ENCODE peak calls at places on chromosomes 3 and 15, in ten cellular contexts. One of them, this sample, is unnamed.

GRCh38 chr3:52895416-52895815 is 1.9 kb downstream of the STIMATE start:
- DNase-seq in A549: no peak
- DNase-seq in WTC11: no peak
- DNase-seq in activated T-cell treated with anti-CD3 and anti-CD28 coated beads for 48 hours: no peak
- DNase-seq in NCI-H524: no peak
- DNase-seq in stromal cell of bone marrow: no peak
- DNase-seq in NCI-H1436: no peak
- DNase-seq in RPMI7951: no peak
- DNase-seq in stimulated activated CD4-positive, alpha-beta T cell treated with anti-CD3 and anti-CD28 coated beads, Interleukin-1b, Interleukin-23, amount 100 ng/mL, for 1 hour: no peak
- DNase-seq in RPMI8226: no peak
- DNase-seq in this sample: no peak

GRCh38 chr15:98331676-98332075 is 316.7 kb upstream of the IGF1R start:
- DNase-seq in A549: no peak
- DNase-seq in WTC11: no peak
- DNase-seq in activated T-cell treated with anti-CD3 and anti-CD28 coated beads for 48 hours: no peak
- DNase-seq in NCI-H524: no peak
- DNase-seq in stromal cell of bone marrow: no peak
- DNase-seq in NCI-H1436: no peak
- DNase-seq in RPMI7951: no peak
- DNase-seq in stimulated activated CD4-positive, alpha-beta T cell treated with anti-CD3 and anti-CD28 coated beads, Interleukin-1b, Interleukin-23, amount 100 ng/mL, for 1 hour: no peak
- DNase-seq in RPMI8226: no peak
- DNase-seq in this sample: no peak

GRCh38 chr3:53671192-53672021 is 174.8 kb downstream of the CHDH start:
- DNase-seq in A549: no peak
- DNase-seq in WTC11: no peak
- DNase-seq in activated T-cell treated with anti-CD3 and anti-CD28 coated beads for 48 hours: no peak
- DNase-seq in NCI-H524: peak
- DNase-seq in stromal cell of bone marrow: no peak
- DNase-seq in NCI-H1436: no peak
- DNase-seq in RPMI7951: no peak
- DNase-seq in stimulated activated CD4-positive, alpha-beta T cell treated with anti-CD3 and anti-CD28 coated beads, Interleukin-1b, Interleukin-23, amount 100 ng/mL, for 1 hour: no peak
- DNase-seq in RPMI8226: peak
- DNase-seq in this sample: no peak

GRCh38 chr15:45386974-45387373 is 8.6 kb upstream of the GATM start:
- DNase-seq in A549: no peak
- DNase-seq in WTC11: no peak
- DNase-seq in activated T-cell treated with anti-CD3 and anti-CD28 coated beads for 48 hours: no peak
- DNase-seq in NCI-H524: no peak
- DNase-seq in stromal cell of bone marrow: no peak
- DNase-seq in NCI-H1436: no peak
- DNase-seq in RPMI7951: no peak
- DNase-seq in stimulated activated CD4-positive, alpha-beta T cell treated with anti-CD3 and anti-CD28 coated beads, Interleukin-1b, Interleukin-23, amount 100 ng/mL, for 1 hour: no peak
- DNase-seq in RPMI8226: no peak
- DNase-seq in this sample: no peak

GRCh38 chr3:25515131-25515530 is 87.1 kb downstream of the RARB start:
- DNase-seq in A549: no peak
- DNase-seq in WTC11: no peak
- DNase-seq in activated T-cell treated with anti-CD3 and anti-CD28 coated beads for 48 hours: no peak
- DNase-seq in NCI-H524: no peak
- DNase-seq in stromal cell of bone marrow: no peak
- DNase-seq in NCI-H1436: no peak
- DNase-seq in RPMI7951: no peak
- DNase-seq in stimulated activated CD4-positive, alpha-beta T cell treated with anti-CD3 and anti-CD28 coated beads, Interleukin-1b, Interleukin-23, amount 100 ng/mL, for 1 hour: no peak
- DNase-seq in RPMI8226: no peak
- DNase-seq in this sample: no peak

GRCh38 chr3:134279466-134279865 is 28.8 kb upstream of the RYK start:
- DNase-seq in A549: no peak
- DNase-seq in WTC11: no peak
- DNase-seq in activated T-cell treated with anti-CD3 and anti-CD28 coated beads for 48 hours: no peak
- DNase-seq in NCI-H524: no peak
- DNase-seq in stromal cell of bone marrow: no peak
- DNase-seq in NCI-H1436: no peak
- DNase-seq in RPMI7951: no peak
- DNase-seq in stimulated activated CD4-positive, alpha-beta T cell treated with anti-CD3 and anti-CD28 coated beads, Interleukin-1b, Interleukin-23, amount 100 ng/mL, for 1 hour: no peak
- DNase-seq in RPMI8226: no peak
- DNase-seq in this sample: no peak

GRCh38 chr15:40854161-40854560 is 10.3 kb downstream of the SPINT1 start:
- DNase-seq in A549: no peak
- DNase-seq in WTC11: no peak
- DNase-seq in activated T-cell treated with anti-CD3 and anti-CD28 coated beads for 48 hours: no peak
- DNase-seq in NCI-H524: no peak
- DNase-seq in stromal cell of bone marrow: no peak
- DNase-seq in NCI-H1436: no peak
- DNase-seq in RPMI7951: no peak
- DNase-seq in stimulated activated CD4-positive, alpha-beta T cell treated with anti-CD3 and anti-CD28 coated beads, Interleukin-1b, Interleukin-23, amount 100 ng/mL, for 1 hour: no peak
- DNase-seq in RPMI8226: no peak
- DNase-seq in this sample: no peak

GRCh38 chr3:27570421-27571106 is 86.4 kb upstream of the SLC4A7 start:
- DNase-seq in A549: no peak
- DNase-seq in WTC11: no peak
- DNase-seq in activated T-cell treated with anti-CD3 and anti-CD28 coated beads for 48 hours: no peak
- DNase-seq in NCI-H524: no peak
- DNase-seq in stromal cell of bone marrow: no peak
- DNase-seq in NCI-H1436: no peak
- DNase-seq in RPMI7951: peak
- DNase-seq in stimulated activated CD4-positive, alpha-beta T cell treated with anti-CD3 and anti-CD28 coated beads, Interleukin-1b, Interleukin-23, amount 100 ng/mL, for 1 hour: no peak
- DNase-seq in RPMI8226: no peak
- DNase-seq in this sample: no peak

GRCh38 chr15:73951591-73951990 is 25.3 kb downstream of the LOXL1 start:
- DNase-seq in A549: no peak
- DNase-seq in WTC11: no peak
- DNase-seq in activated T-cell treated with anti-CD3 and anti-CD28 coated beads for 48 hours: no peak
- DNase-seq in NCI-H524: peak
- DNase-seq in stromal cell of bone marrow: no peak
- DNase-seq in NCI-H1436: no peak
- DNase-seq in RPMI7951: peak
- DNase-seq in stimulated activated CD4-positive, alpha-beta T cell treated with anti-CD3 and anti-CD28 coated beads, Interleukin-1b, Interleukin-23, amount 100 ng/mL, for 1 hour: no peak
- DNase-seq in RPMI8226: no peak
- DNase-seq in this sample: no peak

GRCh38 chr3:4985330-4986174 is 6.3 kb downstream of the BHLHE40 start:
- DNase-seq in A549: peak
- DNase-seq in WTC11: no peak
- DNase-seq in activated T-cell treated with anti-CD3 and anti-CD28 coated beads for 48 hours: no peak
- DNase-seq in NCI-H524: no peak
- DNase-seq in stromal cell of bone marrow: no peak
- DNase-seq in NCI-H1436: no peak
- DNase-seq in RPMI7951: peak
- DNase-seq in stimulated activated CD4-positive, alpha-beta T cell treated with anti-CD3 and anti-CD28 coated beads, Interleukin-1b, Interleukin-23, amount 100 ng/mL, for 1 hour: no peak
- DNase-seq in RPMI8226: no peak
- DNase-seq in this sample: peak

GRCh38 chr3:120855665-120856437 is 52.2 kb upstream of the STXBP5L start:
- DNase-seq in A549: peak
- DNase-seq in WTC11: no peak
- DNase-seq in activated T-cell treated with anti-CD3 and anti-CD28 coated beads for 48 hours: no peak
- DNase-seq in NCI-H524: peak
- DNase-seq in stromal cell of bone marrow: peak
- DNase-seq in NCI-H1436: no peak
- DNase-seq in RPMI7951: peak
- DNase-seq in stimulated activated CD4-positive, alpha-beta T cell treated with anti-CD3 and anti-CD28 coated beads, Interleukin-1b, Interleukin-23, amount 100 ng/mL, for 1 hour: no peak
- DNase-seq in RPMI8226: no peak
- DNase-seq in this sample: peak

GRCh38 chr3:111151438-111151837 is 79.8 kb downstream of the NECTIN3 start:
- DNase-seq in A549: peak
- DNase-seq in WTC11: no peak
- DNase-seq in activated T-cell treated with anti-CD3 and anti-CD28 coated beads for 48 hours: no peak
- DNase-seq in NCI-H524: no peak
- DNase-seq in stromal cell of bone marrow: peak
- DNase-seq in NCI-H1436: no peak
- DNase-seq in RPMI7951: peak
- DNase-seq in stimulated activated CD4-positive, alpha-beta T cell treated with anti-CD3 and anti-CD28 coated beads, Interleukin-1b, Interleukin-23, amount 100 ng/mL, for 1 hour: no peak
- DNase-seq in RPMI8226: no peak
- DNase-seq in this sample: peak

GRCh38 chr15:37093480-37094410 is 6.6 kb downstream of the MEIS2 start:
- DNase-seq in A549: no peak
- DNase-seq in WTC11: no peak
- DNase-seq in activated T-cell treated with anti-CD3 and anti-CD28 coated beads for 48 hours: no peak
- DNase-seq in NCI-H524: no peak
- DNase-seq in stromal cell of bone marrow: no peak
- DNase-seq in NCI-H1436: no peak
- DNase-seq in RPMI7951: peak
- DNase-seq in stimulated activated CD4-positive, alpha-beta T cell treated with anti-CD3 and anti-CD28 coated beads, Interleukin-1b, Interleukin-23, amount 100 ng/mL, for 1 hour: no peak
- DNase-seq in RPMI8226: no peak
- DNase-seq in this sample: no peak